ENCODE peak calls at places on chromosome 1, in ten cellular contexts. E, H, Q, F, O, W, U, R, P and Y are unnamed samples.

GRCh38 chr1:53328009-53328489 is at the start of gene LRP8:
- DNase-seq in E (peak), H (peak), Q (peak), F (peak), O (peak), W (peak), U (peak), R (peak), P (peak), Y (peak)

GRCh38 chr1:59013276-59013927 is 229.6 kb upstream of the JUN start:
- DNase-seq in E (peak), H (peak), Q (peak), F (peak), O (no peak), W (no peak), U (peak), R (peak), P (peak), Y (peak)

GRCh38 chr1:185874246-185874645 is 140.1 kb downstream of the HMCN1 start:
- DNase-seq in E (no peak), H (no peak), Q (no peak), F (no peak), O (no peak), W (no peak), U (no peak), R (no peak), P (no peak), Y (no peak)

GRCh38 chr1:214074477-214074876 is 86.7 kb downstream of the PROX1 start:
- DNase-seq in E (no peak), H (no peak), Q (no peak), F (no peak), O (no peak), W (no peak), U (no peak), R (no peak), P (no peak), Y (no peak)

GRCh38 chr1:229557214-229557850 is 1.2 kb downstream of the ABCB10 start:
- DNase-seq in E (peak), H (peak), Q (peak), F (no peak), O (no peak), W (no peak), U (no peak), R (peak), P (peak), Y (no peak)

GRCh38 chr1:156727914-156728598 is at the start of gene METTL25B:
- DNase-seq in E (peak), H (peak), Q (peak), F (peak), O (peak), W (peak), U (peak), R (peak), P (peak), Y (peak)

GRCh38 chr1:43732132-43732531 is 24.8 kb downstream of the ST3GAL3 start:
- DNase-seq in E (no peak), H (no peak), Q (no peak), F (no peak), O (no peak), W (no peak), U (no peak), R (no peak), P (no peak), Y (no peak)

GRCh38 chr1:58968360-58968952 is 184.6 kb upstream of the JUN start:
- DNase-seq in E (peak), H (peak), Q (no peak), F (peak), O (no peak), W (no peak), U (peak), R (peak), P (peak), Y (no peak)

GRCh38 chr1:46616277-46617107 is at the start of gene MOB3C:
- DNase-seq in E (peak), H (peak), Q (peak), F (peak), O (peak), W (peak), U (peak), R (peak), P (peak), Y (peak)

GRCh38 chr1:116820362-116820761 is 66.1 kb downstream of the CD2 start:
- DNase-seq in E (peak), H (peak), Q (peak), F (peak), O (peak), W (no peak), U (no peak), R (no peak), P (peak), Y (no peak)

GRCh38 chr1:91651671-91652071 is 151.0 kb downstream of the CDC7 start:
- DNase-seq in E (peak), H (peak), Q (no peak), F (peak), O (no peak), W (no peak), U (no peak), R (no peak), P (peak), Y (no peak)

GRCh38 chr1:201655243-201655642 is 116.3 kb downstream of the NAV1 start:
- DNase-seq in E (peak), H (peak), Q (peak), F (no peak), O (no peak), W (no peak), U (no peak), R (no peak), P (peak), Y (peak)

GRCh38 chr1:221347706-221348105 is 394.2 kb downstream of the DUSP10 start:
- DNase-seq in E (no peak), H (no peak), Q (no peak), F (no peak), O (no peak), W (no peak), U (no peak), R (no peak), P (no peak), Y (no peak)

GRCh38 chr1:37867784-37868183 is 8.4 kb upstream of the MTF1 start:
- DNase-seq in E (no peak), H (no peak), Q (no peak), F (no peak), O (no peak), W (no peak), U (no peak), R (no peak), P (no peak), Y (no peak)

GRCh38 chr1:44354268-44354839 is 703 bp downstream of the ERI3 start:
- DNase-seq in E (peak), H (peak), Q (no peak), F (no peak), O (no peak), W (no peak), U (peak), R (no peak), P (peak), Y (no peak)

GRCh38 chr1:176815621-176816020 is 348.9 kb downstream of the ASTN1 start:
- DNase-seq in E (no peak), H (no peak), Q (no peak), F (no peak), O (no peak), W (no peak), U (no peak), R (no peak), P (no peak), Y (no peak)

GRCh38 chr1:166956872-166957271 is 18.5 kb downstream of the ILDR2 start:
- DNase-seq in E (no peak), H (no peak), Q (no peak), F (no peak), O (no peak), W (no peak), U (no peak), R (no peak), P (no peak), Y (no peak)

GRCh38 chr1:228697209-228698016 is 37.9 kb upstream of the RHOU start:
- DNase-seq in E (peak), H (peak), Q (peak), F (peak), O (peak), W (no peak), U (peak), R (no peak), P (peak), Y (peak)

GRCh38 chr1:205325334-205325884 is 3.9 kb upstream of the NUAK2 start:
- DNase-seq in E (peak), H (peak), Q (peak), F (peak), O (peak), W (peak), U (peak), R (peak), P (peak), Y (peak)

GRCh38 chr1:174680101-174680500 is 232.3 kb downstream of the GPR52 start:
- DNase-seq in E (no peak), H (no peak), Q (no peak), F (no peak), O (no peak), W (no peak), U (no peak), R (no peak), P (no peak), Y (no peak)

GRCh38 chr1:41017141-41018024 is 4.1 kb downstream of the SLFNL1 start:
- DNase-seq in E (no peak), H (no peak), Q (no peak), F (no peak), O (no peak), W (no peak), U (no peak), R (no peak), P (no peak), Y (no peak)

GRCh38 chr1:182888736-182889531 is 49.8 kb downstream of the DHX9 start:
- DNase-seq in E (peak), H (peak), Q (peak), F (no peak), O (no peak), W (no peak), U (no peak), R (no peak), P (peak), Y (no peak)

GRCh38 chr1:187491082-187491720 is 662.5 kb downstream of the PLA2G4A start:
- DNase-seq in E (peak), H (peak), Q (no peak), F (no peak), O (peak), W (no peak), U (no peak), R (no peak), P (peak), Y (no peak)

GRCh38 chr1:61950418-61950817 is 208.1 kb downstream of the PATJ start:
- DNase-seq in E (peak), H (no peak), Q (no peak), F (no peak), O (no peak), W (no peak), U (no peak), R (no peak), P (no peak), Y (no peak)

GRCh38 chr1:167173516-167174184 is 47.0 kb upstream of the POU2F1 start:
- DNase-seq in E (peak), H (no peak), Q (no peak), F (no peak), O (no peak), W (no peak), U (no peak), R (no peak), P (no peak), Y (no peak)

GRCh38 chr1:166133276-166133841 is 33.4 kb downstream of the FAM78B start:
- DNase-seq in E (peak), H (peak), Q (no peak), F (no peak), O (peak), W (no peak), U (no peak), R (peak), P (no peak), Y (no peak)

GRCh38 chr1:91007092-91007491 is 14.7 kb downstream of the ZNF644 start:
- DNase-seq in E (no peak), H (no peak), Q (no peak), F (no peak), O (no peak), W (no peak), U (no peak), R (no peak), P (no peak), Y (no peak)

GRCh38 chr1:203307690-203308126 is 2.4 kb downstream of the BTG2 start:
- DNase-seq in E (no peak), H (no peak), Q (no peak), F (no peak), O (no peak), W (peak), U (no peak), R (no peak), P (no peak), Y (no peak)

GRCh38 chr1:198361373-198361772 is 179.1 kb downstream of the ATP6V1G3 start:
- DNase-seq in E (peak), H (no peak), Q (no peak), F (no peak), O (no peak), W (no peak), U (no peak), R (no peak), P (no peak), Y (no peak)

GRCh38 chr1:64623750-64624445 is 121.0 kb upstream of the RAVER2 start:
- DNase-seq in E (peak), H (peak), Q (peak), F (no peak), O (peak), W (no peak), U (no peak), R (no peak), P (no peak), Y (no peak)

DNA sequence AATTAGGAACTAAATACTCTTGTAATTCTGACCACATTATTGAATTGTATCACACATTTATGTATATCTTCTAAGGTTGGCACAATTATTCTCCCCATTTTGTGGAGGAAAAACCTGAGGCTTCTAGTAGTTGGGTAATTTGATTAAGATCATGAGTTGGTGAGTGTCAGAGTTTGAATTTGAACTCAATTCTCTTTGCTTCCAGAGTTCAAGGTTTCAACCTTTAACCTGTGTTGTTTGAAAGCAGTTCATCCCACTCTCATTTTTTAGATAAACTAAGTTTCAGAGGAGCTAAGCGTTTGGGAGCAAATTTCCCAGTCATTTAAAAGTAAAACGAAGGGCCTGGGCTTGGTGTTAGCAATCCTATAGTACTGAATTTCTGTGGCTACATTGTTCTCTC is 293.4 kb downstream of the ADGRL2 start:
- DNase-seq in E (no peak), H (no peak), Q (no peak), F (no peak), O (no peak), W (no peak), U (no peak), R (no peak), P (no peak), Y (no peak)
- TF ChIP-seq CTCF in E (no peak), H (no peak), Q (no peak), F (no peak), O (no peak), W (no peak), U (no peak), R (no peak), P (no peak), Y (no peak)

DNA sequence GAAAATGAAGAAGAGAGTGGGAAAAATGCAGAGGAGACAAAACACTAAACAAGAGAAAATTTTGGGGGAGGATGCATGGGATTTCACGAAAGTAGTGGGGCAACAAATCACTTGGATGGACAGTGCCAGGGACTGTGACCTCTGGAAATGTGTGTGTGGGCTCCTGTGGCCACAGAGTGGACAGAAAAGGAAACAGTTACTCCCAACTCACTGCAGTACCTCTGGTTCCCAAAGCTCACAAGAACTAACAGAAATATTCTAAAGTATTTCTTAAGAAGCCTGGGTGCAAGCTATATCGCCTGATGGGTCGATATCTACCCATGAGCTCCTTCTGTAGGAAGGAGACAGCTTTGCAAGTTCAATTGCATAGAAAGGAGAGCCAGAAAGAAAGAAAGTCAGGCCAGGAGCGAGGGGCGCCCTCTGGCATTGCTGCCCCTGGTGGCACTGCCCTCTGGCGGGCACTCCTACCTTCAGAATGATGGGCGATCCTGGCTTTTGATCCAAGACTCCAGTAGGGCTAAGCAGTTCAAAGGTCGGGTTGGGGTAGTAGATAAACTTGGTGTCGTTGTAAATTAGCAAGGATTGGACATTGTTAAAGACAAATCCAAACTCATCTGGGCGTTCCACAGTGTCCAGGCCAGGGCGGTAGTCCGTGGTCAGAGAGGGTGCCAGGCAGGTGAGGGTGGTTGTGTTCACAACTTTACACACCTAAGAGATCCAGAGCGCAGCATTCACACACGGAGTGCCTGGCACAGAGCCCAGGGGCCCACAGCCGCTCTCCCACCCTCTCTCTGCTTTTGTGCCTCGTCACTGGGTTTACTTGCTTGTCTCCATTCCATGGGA is 134.7 kb upstream of the CD34 start:
- DNase-seq in E (no peak), H (no peak), Q (no peak), F (no peak), O (peak), W (no peak), U (no peak), R (no peak), P (no peak), Y (no peak)
- TF ChIP-seq CTCF in E (no peak), H (no peak), Q (no peak), F (no peak), O (peak), W (no peak), U (no peak), R (no peak), P (no peak), Y (no peak)

DNA sequence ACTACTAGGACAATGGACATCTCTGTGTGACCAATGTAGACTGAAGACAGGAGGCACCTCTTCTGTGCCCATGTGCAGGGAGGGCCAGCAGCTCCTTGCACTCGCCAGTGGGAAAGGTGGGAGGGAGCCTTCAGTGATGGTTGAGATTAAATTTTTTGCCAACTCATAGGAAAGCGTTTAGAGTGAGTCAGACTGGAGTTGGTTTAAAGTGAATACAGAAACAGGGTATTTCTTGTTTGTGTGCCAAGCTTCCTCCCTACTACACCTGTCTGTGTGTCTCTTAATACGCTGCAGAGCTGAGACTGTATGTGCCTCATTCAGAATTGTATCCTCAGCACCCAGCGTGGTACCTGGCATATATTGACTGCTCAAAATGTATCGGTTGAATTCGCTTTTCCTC is 13.5 kb upstream of the COL16A1 start:
- DNase-seq in E (no peak), H (no peak), Q (peak), F (no peak), O (no peak), W (no peak), U (no peak), R (no peak), P (no peak), Y (no peak)
- TF ChIP-seq CTCF in E (no peak), H (no peak), Q (no peak), F (no peak), O (no peak), W (no peak), U (no peak), R (no peak), P (no peak), Y (no peak)

DNA sequence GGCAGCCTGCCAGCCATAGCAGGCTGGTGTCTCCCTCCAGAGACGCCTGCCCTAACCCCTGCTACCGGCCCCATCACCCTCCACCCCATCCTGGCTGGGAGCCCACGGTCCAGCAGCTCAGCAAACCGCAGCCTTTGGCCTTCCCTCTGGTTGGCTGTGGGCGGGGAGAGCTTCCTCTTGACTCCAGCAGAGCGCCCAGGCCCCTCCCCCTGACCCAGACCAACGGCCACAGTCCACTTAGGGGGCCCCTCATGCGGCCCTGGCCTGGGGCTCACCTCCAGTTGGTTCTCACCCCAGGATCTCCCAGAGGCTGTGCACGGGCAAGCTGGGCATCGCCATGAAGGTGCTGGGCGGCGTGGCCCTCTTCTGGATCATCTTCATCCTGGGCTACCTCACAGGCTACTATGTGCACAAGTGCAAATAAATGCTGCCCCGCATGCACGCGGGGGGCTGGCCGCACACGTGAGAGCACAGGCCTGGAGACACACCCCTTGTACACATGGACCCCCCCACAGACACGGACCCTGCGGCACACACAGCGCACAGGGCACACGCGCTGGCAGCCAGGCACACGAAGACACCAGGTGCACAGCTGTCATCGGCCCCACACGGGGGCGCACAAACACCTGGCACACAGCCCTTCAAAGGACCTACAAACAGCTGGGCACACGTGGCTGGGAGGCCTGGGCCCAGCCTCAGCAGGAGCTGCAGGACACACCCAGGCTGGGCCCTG is 3.1 kb downstream of the SMIM1 start:
- DNase-seq in E (peak), H (peak), Q (no peak), F (peak), O (peak), W (peak), U (peak), R (peak), P (peak), Y (no peak)
- TF ChIP-seq CTCF in E (no peak), H (peak), Q (peak), F (no peak), O (peak), W (peak), U (no peak), R (peak), P (no peak), Y (no peak)